ENCODE peak calls at places on chromosomes 1 and 21, in six cellular contexts. E is WTC11, R is transverse colon, Z is tibial artery, M is fibroblast of lung, A is hepatocyte. L is an unnamed sample.

GRCh38 chr1:214548988-214549387 is 2.4 kb downstream of the PTPN14 start:
- DNase-seq in M (peak; percentile 56), Z (no peak), A (no peak), E (no peak), R (no peak), L (no peak)

GRCh38 chr1:7646981-7647901 is 123.9 kb upstream of the VAMP3 start:
- DNase-seq in A (peak; percentile 81), R (peak; percentile 74), E (peak; percentile 84), Z (no peak), M (peak; percentile 43), L (peak; percentile 92)

GRCh38 chr21:25535811-25536210 is 71.5 kb downstream of the MRPL39 start:
- DNase-seq in R (no peak), M (no peak), A (no peak), Z (no peak), E (no peak), L (no peak)

GRCh38 chr1:222109836-222110235 is 367.9 kb upstream of the DUSP10 start:
- DNase-seq in Z (no peak), A (no peak), R (no peak), M (peak; percentile 10), E (no peak), L (no peak)

GRCh38 chr1:217564833-217565232 is 66.1 kb downstream of the GPATCH2 start:
- DNase-seq in M (no peak), A (no peak), R (no peak), E (no peak), Z (no peak), L (no peak)

GRCh38 chr1:67632356-67632755 is 52.6 kb upstream of the GADD45A start:
- DNase-seq in Z (no peak), A (no peak), R (no peak), M (no peak), E (no peak), L (peak; percentile 63)

GRCh38 chr1:54259546-54259945 is 59.6 kb downstream of the MRPL37 start:
- DNase-seq in E (no peak), A (no peak), M (no peak), Z (no peak), R (no peak), L (no peak)

GRCh38 chr1:166133276-166133841 is 33.4 kb downstream of the FAM78B start:
- DNase-seq in M (peak; percentile 1), Z (no peak), E (no peak), A (no peak), R (no peak), L (no peak)

GRCh38 chr1:94675373-94675772 is 133.8 kb upstream of the F3 start:
- DNase-seq in A (no peak), E (no peak), M (peak; percentile 31), Z (no peak), R (no peak), L (no peak)

GRCh38 chr1:74235153-74235552 is at the start of gene TNNI3K:
- DNase-seq in R (no peak), Z (no peak), E (no peak), A (no peak), M (no peak), L (no peak)

GRCh38 chr1:228262475-228262874 is 54.6 kb downstream of the OBSCN start:
- DNase-seq in R (no peak), A (no peak), Z (no peak), M (no peak), E (no peak), L (no peak)

GRCh38 chr1:228267962-228268890 is 60.4 kb downstream of the OBSCN start:
- DNase-seq in Z (no peak), R (no peak), M (no peak), E (no peak), A (no peak), L (peak; percentile 75)

GRCh38 chr1:228264100-228264816 is 56.4 kb downstream of the OBSCN start:
- DNase-seq in M (no peak), Z (no peak), E (no peak), A (no peak), R (no peak), L (peak; percentile 68)

GRCh38 chr1:228263636-228264035 is 55.8 kb downstream of the OBSCN start:
- DNase-seq in Z (no peak), A (no peak), R (no peak), E (no peak), M (no peak), L (no peak)

GRCh38 chr1:228265167-228265566 is 57.3 kb downstream of the OBSCN start:
- DNase-seq in E (no peak), M (peak; percentile 46), Z (no peak), R (no peak), A (no peak), L (no peak)
- TF ChIP-seq CTCF in E (no peak), M (peak; percentile 33), Z (no peak), R (no peak), A (peak; percentile 31), L (peak; percentile 42)

GRCh38 chr1:38568061-38568857 is 291.3 kb downstream of the RRAGC start:
- DNase-seq in E (no peak), Z (no peak), A (no peak), R (no peak), M (no peak), L (no peak)

GRCh38 chr1:38570576-38570975 is 289.0 kb downstream of the RRAGC start:
- DNase-seq in E (no peak), A (no peak), M (no peak), Z (no peak), R (no peak), L (no peak)

GRCh38 chr1:38567401-38567800 is 292.2 kb downstream of the RRAGC start:
- DNase-seq in Z (no peak), M (no peak), R (no peak), A (no peak), E (no peak), L (no peak)

GRCh38 chr1:38569932-38570356 is 289.6 kb downstream of the RRAGC start:
- DNase-seq in A (no peak), E (no peak), M (no peak), Z (no peak), R (no peak), L (no peak)

DNA sequence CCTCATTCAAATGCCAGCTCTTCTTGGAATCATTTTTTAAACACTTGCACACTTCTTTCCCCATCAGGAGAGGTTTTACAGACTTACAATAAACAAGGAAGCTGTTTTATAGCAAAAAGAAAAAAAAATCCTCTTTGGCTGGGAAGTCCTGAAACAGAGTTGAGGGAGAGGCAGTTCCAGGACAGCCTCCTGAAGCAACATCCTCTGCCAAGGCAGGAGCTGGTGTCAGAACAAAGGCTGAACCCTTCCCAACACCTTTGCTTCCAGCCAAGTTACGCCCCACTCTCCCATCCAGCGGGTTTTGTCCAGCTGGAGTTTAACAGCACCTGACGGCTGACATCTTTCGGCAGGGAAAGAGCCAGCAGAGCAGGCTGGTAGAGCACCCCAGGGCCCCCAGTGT is 287.8 kb downstream of the RRAGC start:
- DNase-seq in R (no peak), A (peak; percentile 19), E (no peak), Z (no peak), M (no peak), L (no peak)
- TF ChIP-seq CTCF in R (no peak), A (no peak), E (no peak), Z (no peak), M (no peak), L (no peak)

GRCh38 chr1:32886828-32887414 is 630 bp downstream of the HPCA start:
- DNase-seq in E (no peak), A (no peak), R (no peak), Z (no peak), M (no peak), L (no peak)

GRCh38 chr1:32887623-32888022 is 1.3 kb downstream of the HPCA start:
- DNase-seq in A (no peak), R (no peak), Z (no peak), M (no peak), E (no peak), L (no peak)

GRCh38 chr1:32884726-32885125 is 1.6 kb upstream of the HPCA start:
- DNase-seq in E (no peak), Z (no peak), M (no peak), R (no peak), A (no peak), L (no peak)

GRCh38 chr1:32885691-32886011 is 640 bp upstream of the HPCA start:
- DNase-seq in Z (no peak), A (no peak), E (no peak), R (no peak), M (no peak), L (no peak)

DNA sequence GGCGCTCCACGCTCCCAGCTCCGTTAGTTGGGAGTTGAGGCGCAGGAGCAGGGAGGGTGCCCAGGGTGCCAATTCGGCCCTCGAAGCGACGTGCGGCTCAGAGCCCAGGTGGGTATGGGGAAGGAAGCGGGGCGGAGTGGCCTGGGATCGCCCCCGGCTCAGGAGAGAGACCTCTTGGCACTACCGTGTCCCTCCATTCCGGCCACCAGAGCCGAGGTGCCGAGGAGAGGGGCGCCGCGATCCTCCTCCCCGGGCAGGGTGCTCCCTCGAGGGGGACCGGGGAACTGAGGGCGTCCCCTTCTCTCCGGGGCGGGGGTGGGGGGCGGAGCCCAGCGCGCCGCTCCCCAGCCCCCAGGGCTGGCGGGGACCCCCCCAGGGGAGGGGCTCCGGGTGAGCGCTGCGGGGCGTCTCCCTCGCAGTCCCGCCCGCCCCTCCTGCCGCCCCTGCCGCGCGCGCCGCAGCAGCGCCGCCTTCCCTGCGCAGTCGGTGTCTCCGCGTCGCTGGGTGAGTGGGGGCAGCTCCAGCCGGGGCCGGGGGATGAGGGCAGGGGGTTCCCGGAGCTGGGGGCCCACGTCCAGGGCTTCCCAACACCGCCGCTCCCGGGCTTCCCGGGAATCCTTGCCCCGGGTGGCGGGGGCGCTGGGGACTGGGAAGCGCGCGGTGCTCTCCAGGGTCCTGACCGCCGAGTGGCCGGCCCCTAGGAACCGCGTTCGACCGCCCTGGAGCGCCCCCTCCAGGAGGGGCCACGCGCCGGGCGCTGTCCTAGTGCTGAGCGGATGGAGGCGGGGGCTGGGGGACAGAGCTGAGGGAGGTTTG is at the start of gene HPCA:
- DNase-seq in A (peak; percentile 92), Z (no peak), R (peak; percentile 72), M (peak; percentile 43), E (peak; percentile 90), L (peak; percentile 93)
- TF ChIP-seq CTCF in A (peak; percentile 72), Z (no peak), R (peak; percentile 49), M (peak; percentile 62), E (peak; percentile 30), L (peak; percentile 75)

DNA sequence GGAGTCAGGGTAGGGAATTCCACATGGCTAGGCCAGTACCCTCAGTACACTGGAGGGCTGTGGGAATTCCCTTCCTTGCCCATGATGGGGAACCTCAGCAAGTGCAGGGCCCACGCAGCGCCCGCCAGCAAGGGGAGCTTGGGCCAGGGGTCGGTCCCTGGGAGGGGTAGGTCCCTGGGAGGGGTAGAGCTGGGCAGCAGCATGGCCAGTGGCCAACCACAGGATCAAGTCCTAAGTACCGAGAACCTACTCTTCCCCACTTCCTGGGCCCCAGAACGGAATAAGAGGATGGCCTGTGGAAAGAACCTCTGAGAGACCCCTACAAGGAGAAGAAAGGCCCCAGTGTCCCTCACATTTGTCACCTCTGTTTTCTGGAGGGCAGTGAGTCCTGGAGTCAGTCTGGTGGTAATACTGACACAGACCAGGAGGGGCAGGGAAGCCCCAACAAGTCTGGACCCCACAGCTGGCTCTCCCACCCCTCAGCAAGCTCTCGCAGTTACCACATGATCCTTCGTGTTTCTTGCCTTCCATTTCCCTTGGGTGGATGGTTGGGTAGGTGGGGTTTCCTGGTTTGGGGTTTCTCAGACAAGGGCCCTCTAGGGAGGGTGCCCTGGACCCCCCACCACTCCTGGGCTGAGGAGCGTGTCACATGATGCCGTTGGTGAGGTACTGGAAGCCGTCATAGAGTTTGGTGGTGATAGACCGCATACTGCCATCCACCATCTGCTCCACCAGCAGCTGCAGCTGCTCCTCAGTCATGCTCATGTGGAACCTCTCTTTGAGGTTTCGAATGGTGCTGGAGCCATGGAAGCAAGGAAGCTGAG is 10.3 kb downstream of the ZNF687 start:
- DNase-seq in Z (no peak), E (no peak), R (no peak), M (no peak), A (no peak), L (no peak)
- TF ChIP-seq CTCF in Z (no peak), E (no peak), R (no peak), M (no peak), A (no peak), L (no peak)

GRCh38 chr1:228515200-228515834 is 28.1 kb downstream of the RNF187 start:
- DNase-seq in E (no peak), R (no peak), Z (peak; percentile 7), M (peak; percentile 67), A (peak; percentile 46), L (no peak)
- TF ChIP-seq CTCF in E (peak; percentile 41), R (peak; percentile 61), Z (peak; percentile 64), M (peak; percentile 80), A (peak; percentile 88), L (peak; percentile 81)